ENCODE peak calls at places on chromosomes 6 and 20, in nine cellular contexts. One of them, this sample, is unnamed.

GRCh38 chr6:137416376-137417109 is 77.7 kb downstream of the OLIG3 start:
- DNase-seq in astrocyte: peak; percentile 31
- DNase-seq in stomach: no peak
- DNase-seq in pancreas: no peak
- DNase-seq in GM10248: no peak
- DNase-seq in AG09309: peak; percentile 62
- DNase-seq in mesothelial cell of epicardium: no peak
- DNase-seq in lower lobe of right lung: no peak
- DNase-seq in transverse colon: no peak
- DNase-seq in this sample: no peak

GRCh38 chr6:81451787-81452186 is 300.7 kb downstream of the TENT5A start:
- DNase-seq in stomach: no peak
- DNase-seq in lower lobe of right lung: no peak
- DNase-seq in GM10248: peak; percentile 12
- DNase-seq in AG09309: peak; percentile 82
- DNase-seq in astrocyte: peak; percentile 93
- DNase-seq in mesothelial cell of epicardium: no peak
- DNase-seq in pancreas: no peak
- DNase-seq in transverse colon: no peak
- DNase-seq in this sample: no peak

GRCh38 chr6:6930223-6930880 is 177.4 kb upstream of the RREB1 start:
- DNase-seq in AG09309: no peak
- DNase-seq in lower lobe of right lung: no peak
- DNase-seq in mesothelial cell of epicardium: no peak
- DNase-seq in stomach: no peak
- DNase-seq in GM10248: no peak
- DNase-seq in astrocyte: no peak
- DNase-seq in transverse colon: no peak
- DNase-seq in pancreas: no peak
- DNase-seq in this sample: no peak

GRCh38 chr6:39339111-39339510 is 16.6 kb upstream of the KCNK16 start:
- DNase-seq in transverse colon: no peak
- DNase-seq in GM10248: no peak
- DNase-seq in astrocyte: no peak
- DNase-seq in lower lobe of right lung: no peak
- DNase-seq in mesothelial cell of epicardium: no peak
- DNase-seq in AG09309: no peak
- DNase-seq in stomach: no peak
- DNase-seq in pancreas: no peak
- DNase-seq in this sample: no peak

GRCh38 chr6:161273752-161274487 is at the start of gene AGPAT4:
- DNase-seq in stomach: peak; percentile 41
- DNase-seq in mesothelial cell of epicardium: peak; percentile 25
- DNase-seq in GM10248: peak; percentile 89
- DNase-seq in pancreas: peak; percentile 58
- DNase-seq in transverse colon: peak; percentile 70
- DNase-seq in lower lobe of right lung: peak; percentile 72
- DNase-seq in AG09309: peak; percentile 93
- DNase-seq in astrocyte: peak; percentile 97
- DNase-seq in this sample: peak; percentile 36

GRCh38 chr20:3901028-3901746 is 12.0 kb downstream of the PANK2 start:
- DNase-seq in AG09309: no peak
- DNase-seq in lower lobe of right lung: no peak
- DNase-seq in mesothelial cell of epicardium: no peak
- DNase-seq in pancreas: no peak
- DNase-seq in transverse colon: no peak
- DNase-seq in stomach: no peak
- DNase-seq in GM10248: no peak
- DNase-seq in astrocyte: no peak
- DNase-seq in this sample: no peak

GRCh38 chr6:45663181-45664180 is 285.7 kb upstream of the SUPT3H start:
- DNase-seq in astrocyte: peak; percentile 31
- DNase-seq in GM10248: no peak
- DNase-seq in stomach: no peak
- DNase-seq in transverse colon: peak; percentile 21
- DNase-seq in pancreas: no peak
- DNase-seq in lower lobe of right lung: peak; percentile 55
- DNase-seq in AG09309: no peak
- DNase-seq in mesothelial cell of epicardium: no peak
- DNase-seq in this sample: peak; percentile 60

GRCh38 chr6:14765106-14765505 is 480.8 kb upstream of the JARID2 start:
- DNase-seq in stomach: no peak
- DNase-seq in astrocyte: peak; percentile 27
- DNase-seq in GM10248: no peak
- DNase-seq in AG09309: no peak
- DNase-seq in mesothelial cell of epicardium: no peak
- DNase-seq in lower lobe of right lung: no peak
- DNase-seq in transverse colon: no peak
- DNase-seq in pancreas: no peak
- DNase-seq in this sample: no peak

GRCh38 chr6:149154137-149154900 is 163.2 kb upstream of the TAB2 start:
- DNase-seq in stomach: no peak
- DNase-seq in pancreas: no peak
- DNase-seq in lower lobe of right lung: no peak
- DNase-seq in mesothelial cell of epicardium: no peak
- DNase-seq in astrocyte: no peak
- DNase-seq in transverse colon: no peak
- DNase-seq in AG09309: no peak
- DNase-seq in GM10248: no peak
- DNase-seq in this sample: no peak

GRCh38 chr6:30683137-30683979 is 3.1 kb downstream of the PPP1R18 start:
- DNase-seq in pancreas: no peak
- DNase-seq in astrocyte: no peak
- DNase-seq in GM10248: no peak
- DNase-seq in stomach: no peak
- DNase-seq in lower lobe of right lung: no peak
- DNase-seq in mesothelial cell of epicardium: no peak
- DNase-seq in transverse colon: no peak
- DNase-seq in AG09309: no peak
- DNase-seq in this sample: no peak

GRCh38 chr6:157047951-157048350 is 270.8 kb downstream of the ARID1B start:
- DNase-seq in pancreas: no peak
- DNase-seq in transverse colon: no peak
- DNase-seq in astrocyte: no peak
- DNase-seq in lower lobe of right lung: no peak
- DNase-seq in AG09309: no peak
- DNase-seq in stomach: no peak
- DNase-seq in GM10248: no peak
- DNase-seq in mesothelial cell of epicardium: no peak
- DNase-seq in this sample: no peak

GRCh38 chr20:48595495-48596475 is 232.0 kb downstream of the PREX1 start:
- DNase-seq in astrocyte: no peak
- DNase-seq in pancreas: no peak
- DNase-seq in lower lobe of right lung: peak; percentile 27
- DNase-seq in stomach: no peak
- DNase-seq in GM10248: no peak
- DNase-seq in transverse colon: peak; percentile 18
- DNase-seq in mesothelial cell of epicardium: no peak
- DNase-seq in AG09309: no peak
- DNase-seq in this sample: no peak

GRCh38 chr6:161575508-161576254 is 301.8 kb upstream of the AGPAT4 start:
- DNase-seq in AG09309: no peak
- DNase-seq in lower lobe of right lung: no peak
- DNase-seq in astrocyte: peak; percentile 14
- DNase-seq in mesothelial cell of epicardium: no peak
- DNase-seq in pancreas: no peak
- DNase-seq in transverse colon: no peak
- DNase-seq in stomach: no peak
- DNase-seq in GM10248: no peak
- DNase-seq in this sample: no peak

GRCh38 chr6:155485756-155486155 is 30.1 kb upstream of the NOX3 start:
- DNase-seq in AG09309: no peak
- DNase-seq in transverse colon: no peak
- DNase-seq in stomach: no peak
- DNase-seq in lower lobe of right lung: no peak
- DNase-seq in mesothelial cell of epicardium: no peak
- DNase-seq in astrocyte: no peak
- DNase-seq in pancreas: no peak
- DNase-seq in GM10248: no peak
- DNase-seq in this sample: no peak

GRCh38 chr6:155483858-155484257 is 28.2 kb upstream of the NOX3 start:
- DNase-seq in GM10248: no peak
- DNase-seq in AG09309: peak; percentile 62
- DNase-seq in astrocyte: peak; percentile 78
- DNase-seq in lower lobe of right lung: no peak
- DNase-seq in stomach: no peak
- DNase-seq in pancreas: no peak
- DNase-seq in transverse colon: no peak
- DNase-seq in mesothelial cell of epicardium: no peak
- DNase-seq in this sample: no peak

GRCh38 chr6:155486795-155487294 is 31.2 kb upstream of the NOX3 start:
- DNase-seq in astrocyte: no peak
- DNase-seq in transverse colon: no peak
- DNase-seq in pancreas: no peak
- DNase-seq in AG09309: no peak
- DNase-seq in GM10248: no peak
- DNase-seq in lower lobe of right lung: no peak
- DNase-seq in mesothelial cell of epicardium: no peak
- DNase-seq in stomach: no peak
- DNase-seq in this sample: no peak

GRCh38 chr6:155481215-155481614 is 25.6 kb upstream of the NOX3 start:
- DNase-seq in mesothelial cell of epicardium: no peak
- DNase-seq in lower lobe of right lung: no peak
- DNase-seq in AG09309: peak; percentile 45
- DNase-seq in stomach: no peak
- DNase-seq in GM10248: no peak
- DNase-seq in astrocyte: peak; percentile 66
- DNase-seq in transverse colon: no peak
- DNase-seq in pancreas: no peak
- DNase-seq in this sample: no peak
- TF ChIP-seq CTCF in mesothelial cell of epicardium: no peak
- TF ChIP-seq CTCF in lower lobe of right lung: no peak
- TF ChIP-seq CTCF in AG09309: no peak
- TF ChIP-seq CTCF in stomach: no peak
- TF ChIP-seq CTCF in GM10248: no peak
- TF ChIP-seq CTCF in astrocyte: no peak
- TF ChIP-seq CTCF in transverse colon: no peak
- TF ChIP-seq CTCF in pancreas: no peak
- TF ChIP-seq CTCF in this sample: no peak

GRCh38 chr6:73152998-73153757 is 72.1 kb downstream of the KHDC1L start:
- DNase-seq in stomach: no peak
- DNase-seq in lower lobe of right lung: no peak
- DNase-seq in pancreas: no peak
- DNase-seq in GM10248: no peak
- DNase-seq in transverse colon: no peak
- DNase-seq in mesothelial cell of epicardium: no peak
- DNase-seq in AG09309: peak; percentile 17
- DNase-seq in astrocyte: no peak
- DNase-seq in this sample: no peak

GRCh38 chr6:73152556-73152955 is 72.7 kb downstream of the KHDC1L start:
- DNase-seq in stomach: no peak
- DNase-seq in pancreas: no peak
- DNase-seq in astrocyte: no peak
- DNase-seq in lower lobe of right lung: no peak
- DNase-seq in mesothelial cell of epicardium: no peak
- DNase-seq in AG09309: no peak
- DNase-seq in GM10248: no peak
- DNase-seq in transverse colon: no peak
- DNase-seq in this sample: no peak

GRCh38 chr6:73156793-73157767 is 68.2 kb downstream of the KHDC1L start:
- DNase-seq in mesothelial cell of epicardium: no peak
- DNase-seq in AG09309: no peak
- DNase-seq in astrocyte: no peak
- DNase-seq in pancreas: no peak
- DNase-seq in GM10248: no peak
- DNase-seq in transverse colon: no peak
- DNase-seq in stomach: no peak
- DNase-seq in lower lobe of right lung: no peak
- DNase-seq in this sample: no peak

GRCh38 chr6:73157870-73158269 is 67.4 kb downstream of the KHDC1L start:
- DNase-seq in lower lobe of right lung: no peak
- DNase-seq in pancreas: no peak
- DNase-seq in GM10248: no peak
- DNase-seq in AG09309: no peak
- DNase-seq in mesothelial cell of epicardium: no peak
- DNase-seq in astrocyte: no peak
- DNase-seq in transverse colon: no peak
- DNase-seq in stomach: no peak
- DNase-seq in this sample: no peak
- TF ChIP-seq CTCF in lower lobe of right lung: no peak
- TF ChIP-seq CTCF in pancreas: no peak
- TF ChIP-seq CTCF in GM10248: no peak
- TF ChIP-seq CTCF in AG09309: no peak
- TF ChIP-seq CTCF in mesothelial cell of epicardium: no peak
- TF ChIP-seq CTCF in astrocyte: no peak
- TF ChIP-seq CTCF in transverse colon: no peak
- TF ChIP-seq CTCF in stomach: no peak
- TF ChIP-seq CTCF in this sample: no peak

GRCh38 chr6:56246941-56247653 is at the start of gene COL21A1:
- DNase-seq in lower lobe of right lung: peak; percentile 49
- DNase-seq in astrocyte: no peak
- DNase-seq in AG09309: no peak
- DNase-seq in GM10248: no peak
- DNase-seq in stomach: no peak
- DNase-seq in mesothelial cell of epicardium: peak; percentile 44
- DNase-seq in pancreas: no peak
- DNase-seq in transverse colon: peak; percentile 17
- DNase-seq in this sample: peak; percentile 83
- TF ChIP-seq CTCF in lower lobe of right lung: peak; percentile 18
- TF ChIP-seq CTCF in astrocyte: peak; percentile 5
- TF ChIP-seq CTCF in AG09309: peak; percentile 39
- TF ChIP-seq CTCF in GM10248: no peak
- TF ChIP-seq CTCF in stomach: no peak
- TF ChIP-seq CTCF in mesothelial cell of epicardium: peak; percentile 16
- TF ChIP-seq CTCF in pancreas: no peak
- TF ChIP-seq CTCF in transverse colon: no peak
- TF ChIP-seq CTCF in this sample: no peak

DNA sequence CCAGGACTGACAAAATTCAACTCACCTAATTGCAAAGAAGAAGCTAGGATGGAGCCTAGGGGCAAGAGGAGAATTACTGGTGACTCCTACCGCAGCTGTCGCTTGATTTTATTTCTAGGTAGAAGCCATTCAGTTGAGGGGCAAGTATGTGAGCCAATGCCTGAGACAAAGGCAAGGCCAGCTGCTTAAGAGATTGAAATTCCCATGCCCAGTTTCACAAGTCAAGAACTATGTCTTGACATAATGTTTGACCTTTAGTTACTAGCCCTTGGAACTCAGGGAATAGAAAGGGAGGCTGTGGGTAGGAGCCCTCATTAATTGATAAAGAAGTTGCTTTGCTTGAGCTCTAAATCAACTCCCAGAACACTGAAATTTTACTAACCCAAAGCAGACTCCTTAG is 54.0 kb downstream of the GPR63 start:
- DNase-seq in GM10248: no peak
- DNase-seq in mesothelial cell of epicardium: no peak
- DNase-seq in lower lobe of right lung: no peak
- DNase-seq in AG09309: no peak
- DNase-seq in pancreas: peak; percentile 50
- DNase-seq in astrocyte: no peak
- DNase-seq in transverse colon: no peak
- DNase-seq in stomach: no peak
- DNase-seq in this sample: no peak
- TF ChIP-seq CTCF in GM10248: no peak
- TF ChIP-seq CTCF in mesothelial cell of epicardium: no peak
- TF ChIP-seq CTCF in lower lobe of right lung: no peak
- TF ChIP-seq CTCF in AG09309: no peak
- TF ChIP-seq CTCF in pancreas: no peak
- TF ChIP-seq CTCF in astrocyte: no peak
- TF ChIP-seq CTCF in transverse colon: no peak
- TF ChIP-seq CTCF in stomach: no peak
- TF ChIP-seq CTCF in this sample: no peak